ENCODE peak calls at places on chromosomes 2 and 18, in ten cellular contexts. One of them, this sample, is unnamed.

GRCh38 chr18:66587430-66587829 is 16.5 kb downstream of the CDH19 start:
- DNase-seq in right lobe of liver: no peak
- DNase-seq in CD4-positive, alpha-beta T cell: no peak
- DNase-seq in left lung: no peak
- DNase-seq in tibial artery: no peak
- DNase-seq in neural crest cell: no peak
- DNase-seq in body of pancreas: no peak
- DNase-seq in K562: no peak
- DNase-seq in Panc1: no peak
- DNase-seq in dorsolateral prefrontal cortex: no peak
- DNase-seq in this sample: no peak

GRCh38 chr2:25265802-25266201 is 75.9 kb downstream of the DNMT3A start:
- DNase-seq in right lobe of liver: no peak
- DNase-seq in CD4-positive, alpha-beta T cell: peak; percentile 51
- DNase-seq in left lung: no peak
- DNase-seq in tibial artery: no peak
- DNase-seq in neural crest cell: no peak
- DNase-seq in body of pancreas: no peak
- DNase-seq in K562: peak; percentile 35
- DNase-seq in Panc1: no peak
- DNase-seq in dorsolateral prefrontal cortex: no peak
- DNase-seq in this sample: no peak

GRCh38 chr2:10452956-10453885 is 5.1 kb upstream of the ODC1 start:
- DNase-seq in right lobe of liver: no peak
- DNase-seq in CD4-positive, alpha-beta T cell: no peak
- DNase-seq in left lung: no peak
- DNase-seq in tibial artery: no peak
- DNase-seq in neural crest cell: no peak
- DNase-seq in body of pancreas: no peak
- DNase-seq in K562: no peak
- DNase-seq in Panc1: no peak
- DNase-seq in dorsolateral prefrontal cortex: no peak
- DNase-seq in this sample: no peak

GRCh38 chr2:144431384-144431783 is 88.5 kb downstream of the ZEB2 start:
- DNase-seq in right lobe of liver: no peak
- DNase-seq in CD4-positive, alpha-beta T cell: no peak
- DNase-seq in left lung: no peak
- DNase-seq in tibial artery: no peak
- DNase-seq in neural crest cell: no peak
- DNase-seq in body of pancreas: no peak
- DNase-seq in K562: no peak
- DNase-seq in Panc1: no peak
- DNase-seq in dorsolateral prefrontal cortex: no peak
- DNase-seq in this sample: no peak

GRCh38 chr2:37189452-37190153 is 1.1 kb upstream of the SULT6B1 start:
- DNase-seq in right lobe of liver: no peak
- DNase-seq in CD4-positive, alpha-beta T cell: no peak
- DNase-seq in left lung: no peak
- DNase-seq in tibial artery: no peak
- DNase-seq in neural crest cell: no peak
- DNase-seq in body of pancreas: peak; percentile 78
- DNase-seq in K562: no peak
- DNase-seq in Panc1: peak; percentile 48
- DNase-seq in dorsolateral prefrontal cortex: peak; percentile 54
- DNase-seq in this sample: no peak

GRCh38 chr18:5253910-5254309 is 41.6 kb downstream of the ZBTB14 start:
- DNase-seq in right lobe of liver: no peak
- DNase-seq in CD4-positive, alpha-beta T cell: no peak
- DNase-seq in left lung: no peak
- DNase-seq in tibial artery: no peak
- DNase-seq in neural crest cell: no peak
- DNase-seq in body of pancreas: no peak
- DNase-seq in K562: no peak
- DNase-seq in Panc1: no peak
- DNase-seq in dorsolateral prefrontal cortex: no peak
- DNase-seq in this sample: no peak

GRCh38 chr2:105432749-105433148 is 33.9 kb upstream of the FHL2 start:
- DNase-seq in right lobe of liver: no peak
- DNase-seq in CD4-positive, alpha-beta T cell: no peak
- DNase-seq in left lung: no peak
- DNase-seq in tibial artery: no peak
- DNase-seq in neural crest cell: no peak
- DNase-seq in body of pancreas: no peak
- DNase-seq in K562: no peak
- DNase-seq in Panc1: no peak
- DNase-seq in dorsolateral prefrontal cortex: no peak
- DNase-seq in this sample: no peak

GRCh38 chr2:8684885-8685696 is 3.2 kb downstream of the ID2 start:
- DNase-seq in right lobe of liver: peak; percentile 91
- DNase-seq in CD4-positive, alpha-beta T cell: peak; percentile 35
- DNase-seq in left lung: peak; percentile 78
- DNase-seq in tibial artery: peak; percentile 89
- DNase-seq in neural crest cell: peak; percentile 46
- DNase-seq in body of pancreas: peak; percentile 69
- DNase-seq in K562: peak; percentile 56
- DNase-seq in Panc1: no peak
- DNase-seq in dorsolateral prefrontal cortex: peak; percentile 64
- DNase-seq in this sample: peak; percentile 30

GRCh38 chr2:143574069-143574468 is 444.9 kb downstream of the ARHGAP15 start:
- DNase-seq in right lobe of liver: no peak
- DNase-seq in CD4-positive, alpha-beta T cell: no peak
- DNase-seq in left lung: no peak
- DNase-seq in tibial artery: no peak
- DNase-seq in neural crest cell: no peak
- DNase-seq in body of pancreas: no peak
- DNase-seq in K562: no peak
- DNase-seq in Panc1: no peak
- DNase-seq in dorsolateral prefrontal cortex: no peak
- DNase-seq in this sample: no peak

GRCh38 chr18:3852321-3852720 is 402.3 kb downstream of the TGIF1 start:
- DNase-seq in right lobe of liver: no peak
- DNase-seq in CD4-positive, alpha-beta T cell: no peak
- DNase-seq in left lung: no peak
- DNase-seq in tibial artery: no peak
- DNase-seq in neural crest cell: no peak
- DNase-seq in body of pancreas: no peak
- DNase-seq in K562: no peak
- DNase-seq in Panc1: no peak
- DNase-seq in dorsolateral prefrontal cortex: no peak
- DNase-seq in this sample: no peak

GRCh38 chr2:30772021-30772705 is 35.1 kb downstream of the CAPN13 start:
- DNase-seq in right lobe of liver: no peak
- DNase-seq in CD4-positive, alpha-beta T cell: no peak
- DNase-seq in left lung: no peak
- DNase-seq in tibial artery: no peak
- DNase-seq in neural crest cell: no peak
- DNase-seq in body of pancreas: no peak
- DNase-seq in K562: no peak
- DNase-seq in Panc1: no peak
- DNase-seq in dorsolateral prefrontal cortex: no peak
- DNase-seq in this sample: no peak

GRCh38 chr2:150465703-150466569 is 21.5 kb downstream of the RND3 start:
- DNase-seq in right lobe of liver: no peak
- DNase-seq in CD4-positive, alpha-beta T cell: no peak
- DNase-seq in left lung: no peak
- DNase-seq in tibial artery: no peak
- DNase-seq in neural crest cell: no peak
- DNase-seq in body of pancreas: no peak
- DNase-seq in K562: no peak
- DNase-seq in Panc1: peak; percentile 22
- DNase-seq in dorsolateral prefrontal cortex: no peak
- DNase-seq in this sample: no peak

GRCh38 chr2:85887566-85888019 is 1.2 kb downstream of the ST3GAL5 start:
- DNase-seq in right lobe of liver: peak; percentile 87
- DNase-seq in CD4-positive, alpha-beta T cell: peak; percentile 57
- DNase-seq in left lung: peak; percentile 69
- DNase-seq in tibial artery: peak; percentile 79
- DNase-seq in neural crest cell: no peak
- DNase-seq in body of pancreas: peak; percentile 68
- DNase-seq in K562: no peak
- DNase-seq in Panc1: no peak
- DNase-seq in dorsolateral prefrontal cortex: peak; percentile 87
- DNase-seq in this sample: peak; percentile 47

GRCh38 chr2:100818606-100819364 is 1.2 kb upstream of the NPAS2 start:
- DNase-seq in right lobe of liver: peak; percentile 90
- DNase-seq in CD4-positive, alpha-beta T cell: peak; percentile 5
- DNase-seq in left lung: peak; percentile 73
- DNase-seq in tibial artery: peak; percentile 89
- DNase-seq in neural crest cell: peak; percentile 45
- DNase-seq in body of pancreas: peak; percentile 89
- DNase-seq in K562: no peak
- DNase-seq in Panc1: no peak
- DNase-seq in dorsolateral prefrontal cortex: no peak
- DNase-seq in this sample: no peak

GRCh38 chr2:124542932-124543640 is 518.0 kb downstream of the CNTNAP5 start:
- DNase-seq in right lobe of liver: no peak
- DNase-seq in CD4-positive, alpha-beta T cell: no peak
- DNase-seq in left lung: no peak
- DNase-seq in tibial artery: no peak
- DNase-seq in neural crest cell: no peak
- DNase-seq in body of pancreas: no peak
- DNase-seq in K562: no peak
- DNase-seq in Panc1: no peak
- DNase-seq in dorsolateral prefrontal cortex: no peak
- DNase-seq in this sample: no peak

GRCh38 chr2:49813208-49813607 is 658.9 kb upstream of the FSHR start:
- DNase-seq in right lobe of liver: no peak
- DNase-seq in CD4-positive, alpha-beta T cell: no peak
- DNase-seq in left lung: no peak
- DNase-seq in tibial artery: no peak
- DNase-seq in neural crest cell: no peak
- DNase-seq in body of pancreas: no peak
- DNase-seq in K562: no peak
- DNase-seq in Panc1: no peak
- DNase-seq in dorsolateral prefrontal cortex: no peak
- DNase-seq in this sample: no peak

GRCh38 chr2:49801898-49802297 is 647.6 kb upstream of the FSHR start:
- DNase-seq in right lobe of liver: no peak
- DNase-seq in CD4-positive, alpha-beta T cell: no peak
- DNase-seq in left lung: no peak
- DNase-seq in tibial artery: no peak
- DNase-seq in neural crest cell: no peak
- DNase-seq in body of pancreas: no peak
- DNase-seq in K562: no peak
- DNase-seq in Panc1: no peak
- DNase-seq in dorsolateral prefrontal cortex: no peak
- DNase-seq in this sample: no peak

GRCh38 chr2:49812730-49813129 is 658.4 kb upstream of the FSHR start:
- DNase-seq in right lobe of liver: no peak
- DNase-seq in CD4-positive, alpha-beta T cell: no peak
- DNase-seq in left lung: no peak
- DNase-seq in tibial artery: no peak
- DNase-seq in neural crest cell: no peak
- DNase-seq in body of pancreas: no peak
- DNase-seq in K562: no peak
- DNase-seq in Panc1: no peak
- DNase-seq in dorsolateral prefrontal cortex: no peak
- DNase-seq in this sample: no peak

GRCh38 chr2:49811502-49811901 is 657.2 kb upstream of the FSHR start:
- DNase-seq in right lobe of liver: no peak
- DNase-seq in CD4-positive, alpha-beta T cell: no peak
- DNase-seq in left lung: no peak
- DNase-seq in tibial artery: no peak
- DNase-seq in neural crest cell: no peak
- DNase-seq in body of pancreas: no peak
- DNase-seq in K562: no peak
- DNase-seq in Panc1: no peak
- DNase-seq in dorsolateral prefrontal cortex: no peak
- DNase-seq in this sample: no peak

GRCh38 chr2:49807689-49808088 is 653.4 kb upstream of the FSHR start:
- DNase-seq in right lobe of liver: no peak
- DNase-seq in CD4-positive, alpha-beta T cell: no peak
- DNase-seq in left lung: no peak
- DNase-seq in tibial artery: no peak
- DNase-seq in neural crest cell: no peak
- DNase-seq in body of pancreas: no peak
- DNase-seq in K562: no peak
- DNase-seq in Panc1: no peak
- DNase-seq in dorsolateral prefrontal cortex: no peak
- DNase-seq in this sample: no peak
- TF ChIP-seq CTCF in right lobe of liver: no peak
- TF ChIP-seq CTCF in CD4-positive, alpha-beta T cell: no peak
- TF ChIP-seq CTCF in left lung: no peak
- TF ChIP-seq CTCF in tibial artery: no peak
- TF ChIP-seq CTCF in neural crest cell: no peak
- TF ChIP-seq CTCF in body of pancreas: no peak
- TF ChIP-seq CTCF in K562: no peak
- TF ChIP-seq CTCF in Panc1: no peak
- TF ChIP-seq CTCF in dorsolateral prefrontal cortex: no peak
- TF ChIP-seq CTCF in this sample: no peak

GRCh38 chr18:62384610-62385097 is 59.5 kb downstream of the TNFRSF11A start:
- DNase-seq in right lobe of liver: no peak
- DNase-seq in CD4-positive, alpha-beta T cell: no peak
- DNase-seq in left lung: no peak
- DNase-seq in tibial artery: no peak
- DNase-seq in neural crest cell: peak; percentile 25
- DNase-seq in body of pancreas: peak; percentile 5
- DNase-seq in K562: no peak
- DNase-seq in Panc1: no peak
- DNase-seq in dorsolateral prefrontal cortex: no peak
- DNase-seq in this sample: no peak
- TF ChIP-seq CTCF in right lobe of liver: no peak
- TF ChIP-seq CTCF in CD4-positive, alpha-beta T cell: no peak
- TF ChIP-seq CTCF in left lung: no peak
- TF ChIP-seq CTCF in tibial artery: no peak
- TF ChIP-seq CTCF in neural crest cell: no peak
- TF ChIP-seq CTCF in body of pancreas: no peak
- TF ChIP-seq CTCF in K562: no peak
- TF ChIP-seq CTCF in Panc1: no peak
- TF ChIP-seq CTCF in dorsolateral prefrontal cortex: no peak
- TF ChIP-seq CTCF in this sample: no peak

DNA sequence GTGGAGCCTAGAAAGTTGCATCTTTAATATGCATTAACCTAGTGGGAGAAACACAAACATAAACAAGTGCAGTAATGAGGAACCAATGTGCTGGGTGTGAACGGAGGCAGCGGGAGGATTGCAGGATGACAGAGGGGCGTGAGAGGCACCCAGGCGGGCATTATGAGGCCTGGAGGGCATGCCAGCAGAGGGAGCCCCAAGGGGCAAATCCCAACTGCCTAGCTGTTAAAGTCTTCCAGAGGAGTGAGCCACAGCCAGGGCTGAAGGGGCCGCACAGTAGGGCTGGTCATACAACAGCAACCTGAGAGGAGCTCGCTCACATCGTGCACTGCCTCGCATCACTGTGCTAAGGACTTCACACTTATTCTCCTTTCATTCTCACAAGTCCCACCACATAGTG is 13.3 kb upstream of the PRELID3A start:
- DNase-seq in right lobe of liver: no peak
- DNase-seq in CD4-positive, alpha-beta T cell: peak; percentile 8
- DNase-seq in left lung: no peak
- DNase-seq in tibial artery: no peak
- DNase-seq in neural crest cell: no peak
- DNase-seq in body of pancreas: no peak
- DNase-seq in K562: no peak
- DNase-seq in Panc1: no peak
- DNase-seq in dorsolateral prefrontal cortex: no peak
- DNase-seq in this sample: no peak
- TF ChIP-seq CTCF in right lobe of liver: no peak
- TF ChIP-seq CTCF in CD4-positive, alpha-beta T cell: peak; percentile 15
- TF ChIP-seq CTCF in left lung: peak; percentile 17
- TF ChIP-seq CTCF in tibial artery: no peak
- TF ChIP-seq CTCF in neural crest cell: peak; percentile 32
- TF ChIP-seq CTCF in body of pancreas: peak; percentile 16
- TF ChIP-seq CTCF in K562: peak; percentile 37
- TF ChIP-seq CTCF in Panc1: peak; percentile 73
- TF ChIP-seq CTCF in dorsolateral prefrontal cortex: no peak
- TF ChIP-seq CTCF in this sample: no peak

GRCh38 chr18:77481541-77481940 is 231.9 kb downstream of the GALR1 start:
- DNase-seq in right lobe of liver: no peak
- DNase-seq in CD4-positive, alpha-beta T cell: no peak
- DNase-seq in left lung: no peak
- DNase-seq in tibial artery: no peak
- DNase-seq in neural crest cell: no peak
- DNase-seq in body of pancreas: no peak
- DNase-seq in K562: no peak
- DNase-seq in Panc1: no peak
- DNase-seq in dorsolateral prefrontal cortex: no peak
- DNase-seq in this sample: no peak
- TF ChIP-seq CTCF in right lobe of liver: no peak
- TF ChIP-seq CTCF in CD4-positive, alpha-beta T cell: no peak
- TF ChIP-seq CTCF in left lung: no peak
- TF ChIP-seq CTCF in tibial artery: no peak
- TF ChIP-seq CTCF in neural crest cell: no peak
- TF ChIP-seq CTCF in body of pancreas: no peak
- TF ChIP-seq CTCF in K562: no peak
- TF ChIP-seq CTCF in Panc1: no peak
- TF ChIP-seq CTCF in dorsolateral prefrontal cortex: no peak
- TF ChIP-seq CTCF in this sample: no peak